ENCODE peak calls at places on chromosome 14, in eight cellular contexts. X is ovary, T is WTC11, M is stomach, D is progenitor cell of endocrine pancreas, Z is transverse colon, A is brain microvascular endothelial cell, G is pancreas. K is an unnamed sample.

GRCh38 chr14:80978403-80978802 is 23.0 kb downstream of the TSHR start:
- DNase-seq in X (no peak), T (no peak), M (no peak), D (no peak), Z (no peak), A (no peak), G (no peak), K (no peak)

GRCh38 chr14:83994020-83994419 is 1535.9 kb upstream of the FLRT2 start:
- DNase-seq in X (no peak), T (no peak), M (no peak), D (no peak), Z (no peak), A (peak), G (no peak), K (no peak)

GRCh38 chr14:42322486-42323284 is 716.0 kb downstream of the LRFN5 start:
- DNase-seq in X (no peak), T (no peak), M (no peak), D (no peak), Z (no peak), A (no peak), G (no peak), K (no peak)

GRCh38 chr14:63663428-63664142 is 21.9 kb upstream of the WDR89 start:
- DNase-seq in X (no peak), T (peak), M (no peak), D (no peak), Z (no peak), A (no peak), G (peak), K (no peak)

GRCh38 chr14:80212025-80212402 is 710 bp upstream of the DIO2 start:
- DNase-seq in X (no peak), T (no peak), M (no peak), D (no peak), Z (no peak), A (peak), G (no peak), K (peak)

GRCh38 chr14:68047910-68048309 is 228.3 kb downstream of the RAD51B start:
- DNase-seq in X (no peak), T (no peak), M (no peak), D (no peak), Z (no peak), A (peak), G (no peak), K (peak)

GRCh38 chr14:69183735-69184134 is 7.6 kb upstream of the EXD2 start:
- DNase-seq in X (no peak), T (peak), M (no peak), D (no peak), Z (no peak), A (peak), G (no peak), K (no peak)

GRCh38 chr14:92982941-92983340 is 60.0 kb downstream of the CHGA start:
- DNase-seq in X (no peak), T (no peak), M (no peak), D (no peak), Z (no peak), A (no peak), G (peak), K (no peak)

GRCh38 chr14:105486974-105487448 is 325 bp downstream of the CRIP1 start:
- DNase-seq in X (peak), T (peak), M (no peak), D (no peak), Z (peak), A (no peak), G (no peak), K (no peak)

GRCh38 chr14:43872752-43873655 is 634.1 kb downstream of the FSCB start:
- DNase-seq in X (no peak), T (no peak), M (no peak), D (no peak), Z (no peak), A (no peak), G (no peak), K (no peak)

GRCh38 chr14:68719634-68720384 is 73.1 kb downstream of the ZFP36L1 start:
- DNase-seq in X (no peak), T (no peak), M (no peak), D (no peak), Z (no peak), A (no peak), G (no peak), K (no peak)

GRCh38 chr14:26993541-26993940 is 395.7 kb upstream of the NOVA1 start:
- DNase-seq in X (no peak), T (no peak), M (no peak), D (no peak), Z (no peak), A (no peak), G (no peak), K (no peak)

GRCh38 chr14:37246427-37246829 is 48.7 kb downstream of the MIPOL1 start:
- DNase-seq in X (no peak), T (no peak), M (no peak), D (no peak), Z (no peak), A (peak), G (no peak), K (peak)

GRCh38 chr14:65946494-65946893 is 534.0 kb downstream of the FUT8 start:
- DNase-seq in X (no peak), T (no peak), M (no peak), D (no peak), Z (no peak), A (no peak), G (no peak), K (no peak)

GRCh38 chr14:57761800-57762199 is 104.1 kb downstream of the SLC35F4 start:
- DNase-seq in X (no peak), T (no peak), M (no peak), D (no peak), Z (no peak), A (no peak), G (no peak), K (no peak)

GRCh38 chr14:94897092-94897491 is 127.2 kb upstream of the GSC start:
- DNase-seq in X (no peak), T (no peak), M (no peak), D (no peak), Z (no peak), A (peak), G (no peak), K (no peak)

GRCh38 chr14:69043007-69043444 is 63.9 kb upstream of the ACTN1 start:
- DNase-seq in X (peak), T (no peak), M (peak), D (no peak), Z (peak), A (no peak), G (peak), K (no peak)

GRCh38 chr14:99938376-99938775 is 126.8 kb upstream of the EVL start:
- DNase-seq in X (no peak), T (peak), M (no peak), D (no peak), Z (no peak), A (no peak), G (no peak), K (no peak)

GRCh38 chr14:92991536-92991935 is 68.6 kb downstream of the CHGA start:
- DNase-seq in X (no peak), T (no peak), M (no peak), D (no peak), Z (no peak), A (no peak), G (peak), K (no peak)

GRCh38 chr14:92907316-92907911 is 15.5 kb upstream of the CHGA start:
- DNase-seq in X (no peak), T (no peak), M (no peak), D (no peak), Z (no peak), A (no peak), G (no peak), K (no peak)

GRCh38 chr14:26867171-26867757 is 269.4 kb upstream of the NOVA1 start:
- DNase-seq in X (no peak), T (no peak), M (no peak), D (no peak), Z (no peak), A (no peak), G (no peak), K (no peak)

GRCh38 chr14:101253948-101254347 is 307.3 kb upstream of the DIO3 start:
- DNase-seq in X (no peak), T (no peak), M (no peak), D (no peak), Z (no peak), A (no peak), G (no peak), K (no peak)

GRCh38 chr14:101252443-101253214 is 308.7 kb upstream of the DIO3 start:
- DNase-seq in X (no peak), T (no peak), M (no peak), D (no peak), Z (no peak), A (no peak), G (no peak), K (no peak)

GRCh38 chr14:101255765-101256125 is 305.6 kb upstream of the DIO3 start:
- DNase-seq in X (no peak), T (no peak), M (no peak), D (no peak), Z (no peak), A (no peak), G (no peak), K (no peak)

GRCh38 chr14:101256266-101256665 is 305.0 kb upstream of the DIO3 start:
- DNase-seq in X (no peak), T (no peak), M (no peak), D (no peak), Z (no peak), A (no peak), G (no peak), K (no peak)

DNA sequence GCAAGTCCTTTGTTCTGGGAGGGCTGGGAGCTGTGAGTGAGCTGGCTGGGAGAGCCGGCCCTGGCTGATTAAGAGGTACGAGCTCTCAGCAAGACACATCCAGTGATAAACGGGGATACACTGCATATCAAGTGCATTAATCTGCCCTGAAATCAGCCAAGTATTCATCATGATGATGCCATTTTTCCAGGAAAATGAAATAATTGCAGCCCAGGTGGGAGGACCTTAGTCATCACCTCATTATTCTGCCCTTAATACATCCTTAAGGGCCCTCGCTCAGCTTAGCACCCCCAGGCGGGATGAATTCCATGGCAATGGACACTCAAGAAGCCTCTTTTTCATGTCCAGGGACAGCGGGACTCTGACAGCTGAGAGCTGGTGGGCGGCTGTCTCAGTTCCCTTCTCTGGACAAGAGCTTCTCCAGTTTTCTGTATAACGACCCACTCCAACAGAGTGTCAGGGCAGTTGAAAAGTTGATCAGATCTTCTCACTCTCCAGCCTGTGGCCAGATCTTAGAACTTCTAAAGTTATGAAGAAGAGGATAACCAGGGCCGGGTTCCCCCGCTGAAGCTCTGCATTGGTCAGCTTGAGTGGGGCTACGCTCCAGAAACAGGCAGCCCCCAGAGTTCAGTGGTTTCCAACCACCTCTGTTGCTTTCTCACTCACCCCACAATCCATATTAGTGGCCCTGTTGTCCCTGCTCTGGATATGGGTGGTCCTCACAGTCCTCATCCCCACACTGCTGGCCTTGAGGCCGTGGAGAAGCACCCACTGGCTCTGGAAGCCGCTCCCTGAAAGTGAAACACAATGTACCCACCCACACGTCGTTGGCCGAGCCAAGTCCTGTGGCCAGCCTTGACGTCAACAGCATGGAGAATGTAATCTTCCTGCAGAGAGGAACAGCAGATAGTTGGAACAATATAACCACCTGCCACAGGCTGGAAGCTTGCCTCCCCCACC is 306.2 kb upstream of the DIO3 start:
- DNase-seq in X (no peak), T (no peak), M (no peak), D (no peak), Z (no peak), A (no peak), G (no peak), K (no peak)
- TF ChIP-seq CTCF in X (no peak), T (no peak), M (no peak), D (no peak), Z (no peak), A (no peak), G (no peak), K (no peak)

GRCh38 chr14:24271134-24271833 is at the start of gene RABGGTA:
- DNase-seq in X (peak), T (peak), M (peak), D (peak), Z (peak), A (peak), G (peak), K (peak)
- TF ChIP-seq CTCF in X (peak), T (peak), M (peak), D (peak), Z (peak), A (peak), G (peak), K (peak)

DNA sequence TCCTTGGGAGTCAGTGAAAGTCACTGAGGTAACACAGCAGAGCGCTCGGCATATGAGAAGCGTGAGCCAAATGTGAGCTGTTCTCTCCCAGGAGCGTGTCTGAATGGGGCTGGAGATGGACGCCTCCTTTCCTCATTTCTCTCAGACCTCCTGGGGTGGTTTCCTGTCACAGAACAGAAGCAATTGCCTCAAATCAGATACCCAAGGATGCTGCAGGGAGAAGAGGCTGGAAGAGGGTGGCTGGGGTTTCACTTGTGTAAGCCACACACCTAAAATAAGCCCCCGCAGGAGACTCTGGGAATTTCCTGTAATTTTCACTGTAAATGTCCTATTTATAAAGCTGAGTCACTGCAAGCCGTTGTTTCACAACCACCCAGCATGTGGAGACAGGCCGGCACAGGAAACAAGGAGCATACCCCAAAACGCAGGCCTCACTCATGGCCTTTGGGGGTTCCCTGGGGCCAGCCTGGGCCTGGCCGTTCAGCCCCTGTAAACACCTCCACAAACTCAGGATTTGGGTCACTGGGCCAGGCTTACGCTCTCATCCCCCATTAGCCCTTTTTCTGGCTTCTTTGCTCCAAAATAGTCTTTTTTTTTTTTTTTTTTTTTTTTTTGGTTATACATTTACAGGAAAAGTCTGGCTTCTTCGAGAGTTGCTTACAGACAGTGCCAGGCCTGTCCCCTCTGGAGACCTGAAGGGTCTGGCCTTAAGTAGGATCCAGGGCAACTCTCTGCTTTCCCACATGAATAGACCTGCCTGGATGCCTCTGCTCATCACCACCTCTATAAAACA is 55.3 kb downstream of the VCPKMT start:
- DNase-seq in X (peak), T (no peak), M (no peak), D (no peak), Z (peak), A (peak), G (no peak), K (peak)
- TF ChIP-seq CTCF in X (no peak), T (peak), M (peak), D (no peak), Z (peak), A (peak), G (no peak), K (peak)

DNA sequence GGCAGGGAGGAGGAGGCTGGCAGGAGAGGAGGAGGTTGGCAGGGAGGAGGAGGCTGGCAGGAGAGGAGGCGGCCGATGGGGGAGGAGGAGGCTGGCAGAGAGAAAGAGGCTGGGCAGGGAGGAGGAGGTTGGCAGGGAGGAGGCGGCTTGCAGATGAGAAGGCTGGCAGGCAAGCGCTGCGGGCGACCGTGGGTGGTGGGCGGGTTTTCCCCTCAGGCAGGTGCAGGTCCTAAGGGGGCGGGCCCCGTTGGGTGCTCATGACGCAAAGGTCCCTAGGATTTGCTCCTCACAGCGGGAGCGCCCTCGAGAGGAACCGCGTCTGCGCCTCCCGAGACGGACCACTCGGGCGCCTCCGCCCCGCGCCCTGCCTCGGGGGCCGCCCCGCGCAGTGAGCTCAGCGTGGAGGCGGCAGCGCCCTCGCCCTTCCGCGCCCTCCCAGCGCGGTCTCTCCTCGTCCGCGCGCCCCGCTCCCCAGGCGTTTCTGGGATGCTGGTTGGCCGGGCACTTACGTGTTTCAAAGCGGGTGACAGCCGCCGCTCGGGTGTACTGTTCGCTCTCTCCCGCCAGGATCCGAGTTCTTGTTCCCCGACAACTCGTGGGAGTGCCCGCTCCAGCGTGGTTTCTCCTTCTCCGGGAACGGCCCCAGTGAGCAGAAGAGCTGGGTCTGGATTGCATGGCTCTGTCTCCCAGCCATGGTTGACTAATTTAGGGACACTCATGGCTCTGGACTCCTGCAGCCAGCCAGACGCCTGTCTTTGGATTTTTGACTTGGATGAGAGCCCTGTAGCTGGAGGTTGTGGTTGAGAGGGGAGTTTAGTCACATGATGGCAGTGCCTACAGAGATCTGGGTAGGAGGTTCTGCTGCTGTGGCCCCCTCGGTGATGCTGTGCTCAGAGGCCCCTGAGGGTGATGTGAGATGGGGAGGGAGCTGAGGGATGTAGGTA is 64.1 kb upstream of the PPP4R3A start:
- DNase-seq in X (no peak), T (peak), M (peak), D (peak), Z (peak), A (peak), G (peak), K (peak)
- TF ChIP-seq CTCF in X (no peak), T (no peak), M (no peak), D (no peak), Z (no peak), A (peak), G (no peak), K (no peak)

GRCh38 chr14:62030387-62030786 is 268.2 kb downstream of the SNAPC1 start:
- DNase-seq in X (no peak), T (no peak), M (no peak), D (no peak), Z (no peak), A (no peak), G (no peak), K (no peak)
- TF ChIP-seq CTCF in X (no peak), T (no peak), M (no peak), D (no peak), Z (no peak), A (no peak), G (no peak), K (no peak)

GRCh38 chr14:78848234-78848820 is 678.2 kb downstream of the NRXN3 start:
- DNase-seq in X (no peak), T (peak), M (peak), D (peak), Z (peak), A (peak), G (peak), K (peak)
- TF ChIP-seq CTCF in X (no peak), T (peak), M (peak), D (peak), Z (peak), A (peak), G (peak), K (peak)

GRCh38 chr14:20820063-20820904 is 17.6 kb upstream of the RNASE1 start:
- DNase-seq in X (no peak), T (peak), M (no peak), D (no peak), Z (peak), A (no peak), G (no peak), K (no peak)

GRCh38 chr14:20823859-20824258 is 21.2 kb upstream of the RNASE1 start:
- DNase-seq in X (no peak), T (no peak), M (no peak), D (no peak), Z (no peak), A (no peak), G (no peak), K (no peak)

GRCh38 chr14:20818861-20819260 is 16.2 kb upstream of the RNASE1 start:
- DNase-seq in X (no peak), T (peak), M (no peak), D (no peak), Z (no peak), A (no peak), G (no peak), K (no peak)
- TF ChIP-seq CTCF in X (no peak), T (no peak), M (no peak), D (no peak), Z (peak), A (peak), G (no peak), K (peak)